ENCODE peak calls at places on chromosomes 1 and 21, in seven cellular contexts. H, T, A, L, U, N and R are unnamed samples. For H3K4me1, the result is how much of the 10 kb centered on the place peaks cover.

GRCh38 chr1:215405211-215405610 is 161.9 kb upstream of the KCTD3 start:
- DNase-seq in H (no peak), T (no peak), A (peak), L (no peak), U (no peak), N (no peak), R (no peak)

GRCh38 chr1:85225624-85226380 is 25.0 kb upstream of the SYDE2 start:
- DNase-seq in H (peak), T (no peak), A (no peak), L (no peak), U (no peak), N (no peak), R (no peak)

GRCh38 chr1:229880271-229881170 is 186.5 kb upstream of the GALNT2 start:
- DNase-seq in H (no peak), T (peak), A (no peak), L (no peak), U (no peak), N (no peak), R (no peak)

GRCh38 chr1:231602675-231602984 is 24.0 kb upstream of the DISC1 start:
- DNase-seq in H (no peak), T (no peak), A (no peak), L (no peak), U (no peak), N (no peak), R (no peak)

GRCh38 chr1:174160109-174160473 is 771 bp downstream of the RABGAP1L start:
- DNase-seq in H (peak), T (peak), A (peak), L (peak), U (peak), N (peak), R (peak)

GRCh38 chr21:20882462-20883415 is 115.5 kb upstream of the NCAM2 start:
- DNase-seq in H (peak), T (peak), A (peak), L (peak), U (no peak), N (no peak), R (no peak)

GRCh38 chr1:179146476-179146875 is 64.6 kb downstream of the TOR3A start:
- DNase-seq in H (no peak), T (no peak), A (no peak), L (no peak), U (no peak), N (no peak), R (no peak)

GRCh38 chr1:53725238-53725689 is 13.7 kb downstream of the GLIS1 start:
- DNase-seq in H (peak), T (no peak), A (peak), L (no peak), U (peak), N (no peak), R (no peak)

GRCh38 chr1:116904791-116905320 is 4.9 kb upstream of the PTGFRN start:
- DNase-seq in H (no peak), T (no peak), A (no peak), L (no peak), U (no peak), N (no peak), R (no peak)

GRCh38 chr1:31765041-31765467 is 914 bp upstream of the ADGRB2 start:
- DNase-seq in H (peak), T (no peak), A (peak), L (peak), U (no peak), N (no peak), R (no peak)

GRCh38 chr1:10824821-10825540 is 28.5 kb upstream of the CASZ1 start:
- DNase-seq in H (no peak), T (no peak), A (peak), L (no peak), U (peak), N (no peak), R (no peak)

GRCh38 chr1:95230768-95231191 is 3.2 kb upstream of the RWDD3 start:
- DNase-seq in H (no peak), T (no peak), A (no peak), L (no peak), U (no peak), N (no peak), R (no peak)

GRCh38 chr1:176216031-176216430 is 8.9 kb upstream of the COP1 start:
- DNase-seq in H (no peak), T (no peak), A (no peak), L (no peak), U (no peak), N (no peak), R (no peak)

GRCh38 chr1:59541891-59542290 is 245.0 kb downstream of the FGGY start:
- DNase-seq in H (no peak), T (no peak), A (peak), L (no peak), U (no peak), N (no peak), R (no peak)

GRCh38 chr1:156706647-156707008 is 1.2 kb upstream of the CRABP2 start:
- DNase-seq in H (peak), T (peak), A (no peak), L (no peak), U (no peak), N (peak), R (peak)

GRCh38 chr1:156618853-156619581 is at the start of gene HAPLN2:
- DNase-seq in H (peak), T (no peak), A (no peak), L (no peak), U (no peak), N (no peak), R (no peak)

GRCh38 chr21:45073301-45074047 is 906 bp upstream of the ADARB1 start:
- DNase-seq in H (peak), T (peak), A (peak), L (no peak), U (no peak), N (peak), R (peak)

GRCh38 chr21:34762761-34763160 is 94.0 kb downstream of the CLIC6 start:
- DNase-seq in H (no peak), T (no peak), A (peak), L (no peak), U (no peak), N (no peak), R (no peak)

GRCh38 chr1:3546048-3546384 is 65.3 kb downstream of the MEGF6 start:
- DNase-seq in H (no peak), T (no peak), A (no peak), L (no peak), U (no peak), N (no peak), R (no peak)

GRCh38 chr1:3545363-3546047 is 65.8 kb downstream of the MEGF6 start:
- DNase-seq in H (peak), T (no peak), A (peak), L (no peak), U (no peak), N (no peak), R (no peak)

GRCh38 chr1:3548895-3549294 is 62.4 kb downstream of the MEGF6 start:
- DNase-seq in H (no peak), T (no peak), A (no peak), L (no peak), U (no peak), N (no peak), R (no peak)

GRCh38 chr1:3548156-3548893 is 63.0 kb downstream of the MEGF6 start:
- DNase-seq in H (peak), T (no peak), A (peak), L (no peak), U (no peak), N (no peak), R (no peak)

GRCh38 chr1:3547055-3548005 is 64.0 kb downstream of the MEGF6 start:
- DNase-seq in H (no peak), T (no peak), A (no peak), L (no peak), U (no peak), N (no peak), R (no peak)
- H3K4me1 ChIP-seq in H (under half), T (under half), A (under half), L (under half), U (under half), N (under half), R (under half)

GRCh38 chr1:48960304-48960703 is 183.6 kb upstream of the BEND5 start:
- DNase-seq in H (no peak), T (no peak), A (no peak), L (no peak), U (no peak), N (no peak), R (no peak)
- H3K27ac ChIP-seq in H (no peak), T (no peak), A (no peak), L (no peak), U (no peak), N (no peak), R (no peak)

GRCh38 chr1:27626031-27626935 is 8.7 kb downstream of the FGR start:
- DNase-seq in H (no peak), T (no peak), A (no peak), L (no peak), U (no peak), N (no peak), R (no peak)

GRCh38 chr1:27623327-27624212 is 11.4 kb downstream of the FGR start:
- DNase-seq in H (no peak), T (no peak), A (no peak), L (no peak), U (no peak), N (no peak), R (no peak)

GRCh38 chr1:27624467-27625233 is 10.3 kb downstream of the FGR start:
- DNase-seq in H (no peak), T (no peak), A (no peak), L (peak), U (no peak), N (no peak), R (no peak)

GRCh38 chr1:27628712-27629111 is 6.3 kb downstream of the FGR start:
- DNase-seq in H (no peak), T (no peak), A (no peak), L (no peak), U (no peak), N (peak), R (no peak)

GRCh38 chr1:27627051-27627450 is 7.9 kb downstream of the FGR start:
- DNase-seq in H (no peak), T (no peak), A (no peak), L (no peak), U (no peak), N (peak), R (no peak)
- H3K4me1 ChIP-seq in H (under half), T (under half), A (under half), L (under half), U (under half), N (under half), R (under half)

GRCh38 chr21:25997788-25998611 is 172.6 kb downstream of the APP start:
- DNase-seq in H (peak), T (peak), A (no peak), L (no peak), U (peak), N (no peak), R (no peak)
- H3K27ac ChIP-seq in H (no peak), T (peak), A (no peak), L (no peak), U (no peak), N (no peak), R (no peak)

DNA sequence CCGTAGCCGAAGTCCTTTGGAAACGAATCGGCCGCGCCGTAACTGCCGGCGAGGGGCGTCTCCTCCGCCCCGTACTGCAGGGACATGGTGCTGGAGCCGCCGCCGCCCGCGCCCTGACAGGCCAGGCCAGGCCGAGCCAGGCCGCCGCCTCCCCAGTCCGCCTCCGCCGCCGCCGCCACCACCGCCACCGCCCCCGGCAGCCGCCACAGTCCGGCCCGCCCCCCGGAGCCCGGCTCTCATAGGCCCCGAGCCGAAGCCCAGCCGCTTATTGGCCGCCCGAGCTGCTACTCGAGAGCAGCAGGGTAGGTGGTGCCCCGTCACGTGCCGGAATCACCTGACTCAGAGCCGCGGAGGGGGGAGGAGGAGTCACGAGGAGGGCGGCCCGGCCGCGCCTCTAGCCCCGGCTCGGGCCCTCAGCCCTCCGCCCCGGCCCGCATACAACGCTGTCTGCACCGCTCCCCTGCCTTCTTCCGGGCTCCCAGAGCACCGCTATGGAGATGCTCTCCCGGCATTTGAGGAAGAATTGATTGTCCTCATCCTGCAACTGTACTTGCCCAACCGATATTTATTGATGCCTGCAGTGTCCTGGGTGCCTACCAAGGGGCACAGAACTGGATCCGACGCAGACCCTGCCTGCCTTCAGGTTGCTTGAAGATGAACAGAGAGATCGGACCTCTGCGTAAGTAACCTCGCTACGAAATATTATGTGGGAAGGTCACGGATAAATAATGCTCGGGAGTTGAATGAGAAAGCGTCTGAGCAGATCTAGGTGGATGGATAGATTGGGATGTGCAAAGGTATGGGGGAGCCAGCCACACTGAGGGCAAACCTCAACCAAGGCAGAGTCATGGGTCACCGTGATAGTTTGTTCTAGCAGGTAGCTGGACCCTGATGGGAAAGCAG is at the start of gene RRAGC:
- DNase-seq in H (peak), T (peak), A (peak), L (peak), U (peak), N (peak), R (peak)
- H3K4me1 ChIP-seq in H (under half), T (under half), A (under half), L (under half), U (under half), N (half or more), R (under half)

GRCh38 chr21:36716387-36716786 is 17.5 kb downstream of the SIM2 start:
- DNase-seq in H (no peak), T (no peak), A (no peak), L (no peak), U (no peak), N (no peak), R (no peak)

GRCh38 chr21:36716836-36717235 is 17.9 kb downstream of the SIM2 start:
- DNase-seq in H (no peak), T (no peak), A (no peak), L (no peak), U (no peak), N (no peak), R (no peak)

GRCh38 chr21:36709868-36710728 is 11.2 kb downstream of the SIM2 start:
- DNase-seq in H (no peak), T (no peak), A (no peak), L (no peak), U (no peak), N (no peak), R (no peak)

GRCh38 chr21:36710729-36711048 is 11.8 kb downstream of the SIM2 start:
- DNase-seq in H (peak), T (no peak), A (no peak), L (no peak), U (no peak), N (no peak), R (peak)

DNA sequence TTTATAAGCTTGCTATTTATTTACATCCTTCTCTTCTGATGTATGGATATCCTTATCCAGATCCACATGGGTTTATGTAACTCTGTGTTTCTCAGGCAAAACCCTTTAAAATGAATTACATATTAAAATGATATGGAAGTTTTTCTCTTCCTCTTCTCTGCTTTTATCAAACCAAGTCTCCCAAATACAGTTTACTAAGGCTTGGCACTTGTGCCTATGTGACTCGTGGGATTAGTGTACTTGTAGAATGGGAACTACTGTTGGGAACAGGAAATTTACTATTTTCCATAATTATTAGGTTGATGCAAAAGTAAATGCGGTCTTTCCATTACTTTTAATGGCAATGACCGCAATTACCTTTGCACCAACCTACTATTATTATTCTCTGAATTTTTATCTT is 14.8 kb downstream of the SIM2 start:
- DNase-seq in H (no peak), T (no peak), A (no peak), L (no peak), U (no peak), N (no peak), R (no peak)
- H3K27ac ChIP-seq in H (no peak), T (no peak), A (no peak), L (no peak), U (no peak), N (no peak), R (no peak)

GRCh38 chr21:38795475-38795874 is 10.3 kb upstream of the ETS2 start:
- DNase-seq in H (no peak), T (no peak), A (no peak), L (no peak), U (no peak), N (no peak), R (no peak)
- H3K4me1 ChIP-seq in H (under half), T (under half), A (under half), L (under half), U (under half), N (under half), R (under half)

DNA sequence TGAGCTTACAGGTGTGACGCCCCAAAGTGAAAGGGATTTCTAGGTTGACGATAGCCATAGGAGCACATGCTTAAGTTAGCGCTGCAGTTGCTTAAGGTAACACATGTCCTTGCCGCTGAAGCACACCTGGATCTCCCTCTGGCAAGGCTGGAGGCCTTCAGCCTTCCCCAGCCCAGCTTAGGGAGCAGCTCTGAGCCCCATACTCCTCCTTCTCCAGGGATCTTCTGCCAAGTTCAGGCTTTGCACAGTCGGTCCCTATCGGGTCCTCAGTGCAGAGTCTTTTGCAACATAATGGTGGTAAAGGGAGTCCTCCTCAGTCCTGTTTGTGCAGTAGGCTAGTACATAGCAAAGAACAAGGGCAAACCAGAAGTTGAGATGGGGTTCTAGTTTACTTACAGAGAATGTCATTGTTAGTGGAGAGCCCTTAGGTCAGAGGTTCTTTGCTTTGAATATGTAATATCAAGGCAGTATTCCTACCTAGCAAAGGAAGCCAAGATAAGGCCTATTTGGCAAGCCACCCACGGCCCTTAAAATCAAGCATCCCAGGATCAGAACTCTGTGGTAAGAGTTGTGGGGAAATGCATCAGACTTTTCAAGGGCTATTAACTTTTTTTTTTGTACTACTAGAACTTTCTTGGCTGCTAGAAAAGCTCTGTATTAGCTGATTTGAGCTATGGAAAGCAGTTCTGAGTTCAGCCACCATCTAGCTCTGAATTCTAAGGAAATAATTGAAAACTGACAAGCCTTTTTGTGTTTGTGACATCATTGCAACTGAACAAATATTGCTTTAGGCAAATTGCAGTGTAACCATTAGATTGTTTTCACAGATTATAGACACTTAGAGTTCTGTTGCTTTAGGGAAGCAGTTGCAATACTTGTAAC is 1.4 kb downstream of the EVA1C start:
- DNase-seq in H (no peak), T (peak), A (no peak), L (no peak), U (peak), N (no peak), R (no peak)
- H3K27ac ChIP-seq in H (no peak), T (peak), A (no peak), L (no peak), U (peak), N (peak), R (peak)

GRCh38 chr1:21670956-21671902 is 2.1 kb upstream of the RAP1GAP start:
- DNase-seq in H (no peak), T (no peak), A (no peak), L (no peak), U (no peak), N (no peak), R (no peak)

GRCh38 chr1:21671915-21672314 is 2.8 kb upstream of the RAP1GAP start:
- DNase-seq in H (no peak), T (no peak), A (no peak), L (no peak), U (no peak), N (no peak), R (peak)

GRCh38 chr1:21674957-21675356 is 5.8 kb upstream of the RAP1GAP start:
- DNase-seq in H (no peak), T (no peak), A (no peak), L (no peak), U (no peak), N (no peak), R (no peak)

GRCh38 chr1:21673277-21673780 is 4.2 kb upstream of the RAP1GAP start:
- DNase-seq in H (no peak), T (peak), A (peak), L (no peak), U (no peak), N (peak), R (no peak)

DNA sequence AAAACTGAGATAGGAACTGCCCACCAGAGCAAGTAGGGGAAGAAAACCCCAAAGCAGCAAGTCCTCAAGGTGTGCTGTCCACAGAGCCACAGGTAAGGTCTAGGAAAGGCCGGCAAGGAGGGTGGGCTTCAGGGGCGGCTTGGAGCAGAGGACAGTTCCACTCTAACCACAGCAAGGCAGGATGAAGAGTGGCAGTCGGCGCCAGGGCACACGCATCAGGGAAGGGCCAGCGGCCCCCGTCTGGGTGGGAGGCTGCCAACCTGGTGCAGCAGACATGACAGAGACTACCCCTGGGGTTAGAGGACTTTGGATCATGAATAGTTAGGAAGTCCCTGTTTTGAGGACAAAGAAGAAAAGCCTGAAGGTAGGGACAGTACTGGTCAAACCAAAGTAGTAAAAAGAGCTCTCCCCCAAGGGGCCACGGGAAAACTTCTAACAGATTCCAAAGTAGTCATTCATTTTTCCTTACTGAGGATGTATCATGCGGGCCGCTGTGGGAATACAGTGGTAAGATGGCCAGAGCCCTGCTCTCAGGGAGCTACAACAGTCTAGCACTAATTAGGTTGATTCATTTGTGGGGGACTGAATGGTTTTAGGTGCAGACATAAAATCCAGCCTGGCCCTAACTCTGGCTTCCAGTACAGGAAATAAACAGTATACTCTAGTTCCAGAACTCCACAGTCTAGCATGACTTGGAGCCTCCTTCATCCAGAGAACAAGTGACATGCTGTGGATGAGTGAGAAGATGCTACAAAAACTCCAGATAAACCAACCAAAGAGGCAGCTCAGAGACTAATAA is 3.5 kb upstream of the RAP1GAP start:
- DNase-seq in H (no peak), T (no peak), A (peak), L (no peak), U (no peak), N (no peak), R (no peak)
- H3K4me1 ChIP-seq in H (under half), T (under half), A (under half), L (under half), U (under half), N (under half), R (under half)